ENCODE peak calls at places on chromosomes 11 and 22, in seven cellular contexts. One of them, this sample, is unnamed. For H3K4me1, the result is how much of the 10 kb centered on the place peaks cover.

GRCh38 chr22:43014062-43014875 is 680 bp downstream of the PACSIN2 start:
- DNase-seq in mesendoderm: peak
- DNase-seq in keratinocyte: no peak
- DNase-seq in neuronal stem cell: peak
- DNase-seq in trophoblast cell: peak
- DNase-seq in A549: no peak
- DNase-seq in GM23338: peak
- DNase-seq in this sample: peak

GRCh38 chr22:37309221-37310074 is 27.1 kb downstream of the CYTH4 start:
- DNase-seq in mesendoderm: no peak
- DNase-seq in keratinocyte: no peak
- DNase-seq in neuronal stem cell: no peak
- DNase-seq in trophoblast cell: no peak
- DNase-seq in A549: no peak
- DNase-seq in GM23338: no peak
- DNase-seq in this sample: peak

GRCh38 chr11:71572811-71573210 is 7.4 kb downstream of the KRTAP5-10 start:
- DNase-seq in mesendoderm: no peak
- DNase-seq in keratinocyte: no peak
- DNase-seq in neuronal stem cell: no peak
- DNase-seq in trophoblast cell: no peak
- DNase-seq in A549: no peak
- DNase-seq in GM23338: no peak
- DNase-seq in this sample: no peak

GRCh38 chr22:24060375-24060788 is 49.3 kb downstream of the CABIN1 start:
- DNase-seq in mesendoderm: no peak
- DNase-seq in keratinocyte: no peak
- DNase-seq in neuronal stem cell: no peak
- DNase-seq in trophoblast cell: no peak
- DNase-seq in A549: peak
- DNase-seq in GM23338: no peak
- DNase-seq in this sample: no peak

GRCh38 chr11:19320764-19321163 is 80.0 kb upstream of the E2F8 start:
- DNase-seq in mesendoderm: no peak
- DNase-seq in keratinocyte: no peak
- DNase-seq in neuronal stem cell: no peak
- DNase-seq in trophoblast cell: no peak
- DNase-seq in A549: no peak
- DNase-seq in GM23338: no peak
- DNase-seq in this sample: no peak

GRCh38 chr11:128448487-128448886 is 138.9 kb downstream of the ETS1 start:
- DNase-seq in mesendoderm: peak
- DNase-seq in keratinocyte: peak
- DNase-seq in neuronal stem cell: no peak
- DNase-seq in trophoblast cell: peak
- DNase-seq in A549: peak
- DNase-seq in GM23338: peak
- DNase-seq in this sample: no peak

GRCh38 chr11:78669249-78669648 is 94.6 kb upstream of the NARS2 start:
- DNase-seq in mesendoderm: no peak
- DNase-seq in keratinocyte: no peak
- DNase-seq in neuronal stem cell: no peak
- DNase-seq in trophoblast cell: no peak
- DNase-seq in A549: no peak
- DNase-seq in GM23338: no peak
- DNase-seq in this sample: no peak

GRCh38 chr11:102730036-102730815 is 5.5 kb upstream of the MMP8 start:
- DNase-seq in mesendoderm: no peak
- DNase-seq in keratinocyte: no peak
- DNase-seq in neuronal stem cell: no peak
- DNase-seq in trophoblast cell: no peak
- DNase-seq in A549: no peak
- DNase-seq in GM23338: no peak
- DNase-seq in this sample: no peak

GRCh38 chr11:46917109-46918086 is 952 bp downstream of the LRP4 start:
- DNase-seq in mesendoderm: no peak
- DNase-seq in keratinocyte: no peak
- DNase-seq in neuronal stem cell: no peak
- DNase-seq in trophoblast cell: no peak
- DNase-seq in A549: no peak
- DNase-seq in GM23338: peak
- DNase-seq in this sample: no peak

GRCh38 chr11:104151404-104152204 is 12.3 kb downstream of the PDGFD start:
- DNase-seq in mesendoderm: no peak
- DNase-seq in keratinocyte: no peak
- DNase-seq in neuronal stem cell: no peak
- DNase-seq in trophoblast cell: no peak
- DNase-seq in A549: no peak
- DNase-seq in GM23338: no peak
- DNase-seq in this sample: no peak

GRCh38 chr11:111361874-111362273 is 17.2 kb downstream of the POU2AF1 start:
- DNase-seq in mesendoderm: no peak
- DNase-seq in keratinocyte: no peak
- DNase-seq in neuronal stem cell: no peak
- DNase-seq in trophoblast cell: no peak
- DNase-seq in A549: no peak
- DNase-seq in GM23338: no peak
- DNase-seq in this sample: no peak

GRCh38 chr11:128521697-128522062 is 65.7 kb downstream of the ETS1 start:
- DNase-seq in mesendoderm: no peak
- DNase-seq in keratinocyte: no peak
- DNase-seq in neuronal stem cell: no peak
- DNase-seq in trophoblast cell: no peak
- DNase-seq in A549: no peak
- DNase-seq in GM23338: no peak
- DNase-seq in this sample: no peak

GRCh38 chr11:73968356-73968966 is 14.2 kb downstream of the UCP2 start:
- DNase-seq in mesendoderm: no peak
- DNase-seq in keratinocyte: no peak
- DNase-seq in neuronal stem cell: no peak
- DNase-seq in trophoblast cell: no peak
- DNase-seq in A549: no peak
- DNase-seq in GM23338: no peak
- DNase-seq in this sample: no peak

GRCh38 chr11:128522063-128522942 is 65.1 kb downstream of the ETS1 start:
- DNase-seq in mesendoderm: peak
- DNase-seq in keratinocyte: peak
- DNase-seq in neuronal stem cell: peak
- DNase-seq in trophoblast cell: peak
- DNase-seq in A549: peak
- DNase-seq in GM23338: peak
- DNase-seq in this sample: peak

GRCh38 chr11:93494341-93494740 is 48.9 kb downstream of the SMCO4 start:
- DNase-seq in mesendoderm: no peak
- DNase-seq in keratinocyte: no peak
- DNase-seq in neuronal stem cell: no peak
- DNase-seq in trophoblast cell: peak
- DNase-seq in A549: no peak
- DNase-seq in GM23338: no peak
- DNase-seq in this sample: no peak

GRCh38 chr11:23897453-23898289 is 599.2 kb upstream of the LUZP2 start:
- DNase-seq in mesendoderm: no peak
- DNase-seq in keratinocyte: no peak
- DNase-seq in neuronal stem cell: no peak
- DNase-seq in trophoblast cell: peak
- DNase-seq in A549: peak
- DNase-seq in GM23338: no peak
- DNase-seq in this sample: no peak

GRCh38 chr11:19511413-19512183 is 201.0 kb upstream of the NAV2 start:
- DNase-seq in mesendoderm: no peak
- DNase-seq in keratinocyte: no peak
- DNase-seq in neuronal stem cell: no peak
- DNase-seq in trophoblast cell: no peak
- DNase-seq in A549: no peak
- DNase-seq in GM23338: no peak
- DNase-seq in this sample: no peak

DNA sequence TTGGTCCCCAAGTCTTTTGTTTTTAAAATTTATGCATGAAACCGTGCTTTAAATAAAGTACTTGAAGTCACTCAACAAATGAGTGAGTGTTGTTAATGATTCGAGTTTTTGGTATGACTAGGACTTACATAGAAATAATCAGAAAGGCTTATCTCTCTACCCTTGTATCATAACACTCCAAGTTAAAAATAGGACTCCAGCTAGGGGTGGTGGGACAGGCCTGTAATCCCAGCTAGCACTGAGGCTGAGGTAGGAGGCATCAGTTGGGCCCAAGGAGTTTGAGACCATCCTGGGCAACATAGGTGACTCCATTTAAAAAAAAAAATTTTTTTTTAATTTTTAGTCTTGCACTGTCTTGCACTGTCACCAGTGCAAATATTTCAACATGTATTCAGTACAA is 55.6 kb downstream of the BCL2L13 start:
- DNase-seq in mesendoderm: no peak
- DNase-seq in keratinocyte: no peak
- DNase-seq in neuronal stem cell: no peak
- DNase-seq in trophoblast cell: no peak
- DNase-seq in A549: no peak
- DNase-seq in GM23338: no peak
- DNase-seq in this sample: no peak
- H3K4me2 ChIP-seq in mesendoderm: no peak
- H3K4me2 ChIP-seq in keratinocyte: no peak
- H3K4me2 ChIP-seq in neuronal stem cell: no peak
- H3K4me2 ChIP-seq in trophoblast cell: no peak
- H3K4me2 ChIP-seq in A549: no peak
- H3K4me2 ChIP-seq in GM23338: no peak
- H3K4me2 ChIP-seq in this sample: no peak

DNA sequence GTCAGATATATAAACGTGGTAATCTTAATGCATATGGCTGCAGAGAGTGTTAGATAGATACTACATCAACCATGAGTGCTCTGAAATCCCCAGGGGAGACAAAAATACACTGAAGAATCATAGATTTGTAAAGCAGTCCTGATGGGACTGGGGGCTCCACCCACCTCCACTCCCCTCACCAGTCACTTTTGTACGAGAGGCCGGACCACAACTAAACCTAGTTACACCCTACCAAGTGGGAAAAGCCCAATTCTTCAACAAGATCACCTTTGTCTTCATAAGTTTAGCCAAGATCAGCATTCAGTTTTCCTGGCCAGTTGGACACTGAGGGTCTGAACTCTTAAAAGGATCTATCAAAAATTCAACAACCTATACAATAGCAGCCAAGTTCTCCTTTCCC is 1.5 kb downstream of the SF1 start:
- DNase-seq in mesendoderm: no peak
- DNase-seq in keratinocyte: no peak
- DNase-seq in neuronal stem cell: no peak
- DNase-seq in trophoblast cell: no peak
- DNase-seq in A549: no peak
- DNase-seq in GM23338: no peak
- DNase-seq in this sample: no peak
- H3K4me1 ChIP-seq in mesendoderm: under half
- H3K4me1 ChIP-seq in keratinocyte: under half
- H3K4me1 ChIP-seq in neuronal stem cell: under half
- H3K4me1 ChIP-seq in trophoblast cell: under half
- H3K4me1 ChIP-seq in A549: under half
- H3K4me1 ChIP-seq in GM23338: under half
- H3K4me1 ChIP-seq in this sample: half or more

DNA sequence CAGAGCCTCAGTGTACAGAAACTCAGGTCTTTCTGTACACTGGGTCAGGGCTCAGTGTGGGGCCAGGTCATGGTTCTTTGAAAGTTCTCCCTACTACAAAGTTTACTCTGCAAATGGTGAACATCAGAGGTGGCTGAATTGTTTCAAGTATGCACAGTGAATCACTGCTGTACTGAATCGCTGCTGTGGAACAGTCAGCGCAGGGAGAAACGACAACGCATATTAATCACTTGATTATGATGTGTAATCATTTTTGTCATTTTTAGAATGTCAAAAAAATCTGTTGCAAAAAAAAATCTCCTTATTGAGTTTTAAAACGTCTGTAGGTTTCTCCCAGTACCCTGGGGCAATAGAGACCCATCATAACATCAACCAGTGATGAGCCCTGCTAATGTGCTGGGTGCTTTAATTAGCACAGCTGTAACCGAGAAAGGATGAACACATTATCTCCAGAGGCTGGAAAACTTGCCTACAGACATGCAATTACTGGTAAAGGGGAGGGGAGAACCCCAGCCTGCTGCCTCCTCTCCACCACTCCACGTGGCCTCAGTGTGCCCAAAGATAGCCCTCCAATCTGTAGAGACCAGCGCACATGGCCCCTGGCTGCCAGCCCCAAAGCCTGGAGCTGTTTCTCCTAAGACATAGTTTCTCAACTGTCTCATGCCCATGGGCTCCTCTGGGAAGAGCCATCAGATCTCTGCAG is 12.8 kb downstream of the ARRB1 start:
- DNase-seq in mesendoderm: no peak
- DNase-seq in keratinocyte: no peak
- DNase-seq in neuronal stem cell: no peak
- DNase-seq in trophoblast cell: no peak
- DNase-seq in A549: no peak
- DNase-seq in GM23338: no peak
- DNase-seq in this sample: no peak
- H3K4me2 ChIP-seq in mesendoderm: no peak
- H3K4me2 ChIP-seq in keratinocyte: peak
- H3K4me2 ChIP-seq in neuronal stem cell: no peak
- H3K4me2 ChIP-seq in trophoblast cell: no peak
- H3K4me2 ChIP-seq in A549: peak
- H3K4me2 ChIP-seq in GM23338: no peak
- H3K4me2 ChIP-seq in this sample: peak

GRCh38 chr22:40196628-40197027 is 18.9 kb downstream of the TNRC6B start:
- DNase-seq in mesendoderm: no peak
- DNase-seq in keratinocyte: peak
- DNase-seq in neuronal stem cell: no peak
- DNase-seq in trophoblast cell: no peak
- DNase-seq in A549: no peak
- DNase-seq in GM23338: no peak
- DNase-seq in this sample: no peak

GRCh38 chr22:40200795-40201194 is 23.1 kb downstream of the TNRC6B start:
- DNase-seq in mesendoderm: no peak
- DNase-seq in keratinocyte: no peak
- DNase-seq in neuronal stem cell: no peak
- DNase-seq in trophoblast cell: no peak
- DNase-seq in A549: no peak
- DNase-seq in GM23338: no peak
- DNase-seq in this sample: no peak

GRCh38 chr22:40199223-40199622 is 21.5 kb downstream of the TNRC6B start:
- DNase-seq in mesendoderm: no peak
- DNase-seq in keratinocyte: no peak
- DNase-seq in neuronal stem cell: no peak
- DNase-seq in trophoblast cell: no peak
- DNase-seq in A549: no peak
- DNase-seq in GM23338: no peak
- DNase-seq in this sample: no peak

GRCh38 chr22:40202225-40202944 is 24.7 kb downstream of the TNRC6B start:
- DNase-seq in mesendoderm: no peak
- DNase-seq in keratinocyte: no peak
- DNase-seq in neuronal stem cell: no peak
- DNase-seq in trophoblast cell: no peak
- DNase-seq in A549: no peak
- DNase-seq in GM23338: no peak
- DNase-seq in this sample: no peak

DNA sequence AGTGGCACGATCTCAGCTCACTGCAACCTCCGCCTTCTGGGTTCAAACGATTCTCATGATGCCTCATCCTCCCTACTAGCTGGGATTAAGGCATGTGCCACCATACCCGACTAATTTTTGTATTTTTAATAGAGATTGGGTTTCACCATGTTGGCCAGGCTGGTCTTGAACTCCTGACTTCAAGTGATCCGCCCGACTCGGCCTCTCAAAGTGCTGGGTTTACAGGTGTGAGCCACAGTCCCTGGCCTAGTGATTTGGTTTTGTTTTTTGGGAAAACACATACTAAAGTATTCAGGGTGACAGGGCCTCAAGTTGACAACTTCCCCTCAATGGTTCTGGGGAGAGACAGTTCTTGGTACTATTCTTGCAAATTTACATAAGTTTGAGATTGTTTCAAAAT is 22.1 kb downstream of the TNRC6B start:
- DNase-seq in mesendoderm: no peak
- DNase-seq in keratinocyte: no peak
- DNase-seq in neuronal stem cell: no peak
- DNase-seq in trophoblast cell: no peak
- DNase-seq in A549: no peak
- DNase-seq in GM23338: no peak
- DNase-seq in this sample: no peak
- H3K4me1 ChIP-seq in mesendoderm: under half
- H3K4me1 ChIP-seq in keratinocyte: under half
- H3K4me1 ChIP-seq in neuronal stem cell: under half
- H3K4me1 ChIP-seq in trophoblast cell: under half
- H3K4me1 ChIP-seq in A549: under half
- H3K4me1 ChIP-seq in GM23338: half or more
- H3K4me1 ChIP-seq in this sample: under half